ENCODE peak calls at places on chromosomes 4 and X, in five cellular contexts. J is effector memory CD4-positive, alpha-beta T cell; M is right atrium auricular region; G is left ventricle myocardium inferior; V is upper lobe of right lung. Q is an unnamed sample.

GRCh38 chrX:104172788-104173187 is 6.5 kb downstream of the FAM199X start:
- DNase-seq in J (no peak), M (no peak), G (no peak), V (no peak), Q (no peak)

GRCh38 chr4:170853422-170854021 is 763.8 kb upstream of the AADAT start:
- DNase-seq in J (no peak), M (no peak), G (peak; percentile 14), V (peak; percentile 76), Q (no peak)

GRCh38 chr4:5635826-5636196 is 72.5 kb downstream of the EVC2 start:
- DNase-seq in J (no peak), M (no peak), G (no peak), V (no peak), Q (no peak)

GRCh38 chrX:25020391-25021131 is 4.8 kb upstream of the ARX start:
- DNase-seq in J (no peak), M (no peak), G (no peak), V (no peak), Q (no peak)

GRCh38 chr4:11954093-11954492 is 525.4 kb upstream of the HS3ST1 start:
- DNase-seq in J (no peak), M (no peak), G (no peak), V (no peak), Q (no peak)

GRCh38 chr4:38144029-38144428 is 183.8 kb downstream of the PTTG2 start:
- DNase-seq in J (no peak), M (no peak), G (no peak), V (no peak), Q (no peak)

GRCh38 chrX:74420194-74421035 is 878 bp upstream of the SLC16A2 start:
- DNase-seq in J (no peak), M (peak; percentile 72), G (peak; percentile 75), V (peak; percentile 79), Q (peak; percentile 4)

GRCh38 chr4:1996866-1997611 is 11.7 kb downstream of the NELFA start:
- DNase-seq in J (no peak), M (no peak), G (no peak), V (no peak), Q (no peak)

GRCh38 chr4:7045961-7046921 is 3.1 kb downstream of the TADA2B start:
- DNase-seq in J (no peak), M (no peak), G (no peak), V (no peak), Q (no peak)

GRCh38 chr4:109462297-109462696 is 28.7 kb downstream of the SEC24B start:
- DNase-seq in J (no peak), M (no peak), G (no peak), V (no peak), Q (no peak)

GRCh38 chrX:39194673-39195072 is 393.4 kb downstream of the MID1IP1 start:
- DNase-seq in J (no peak), M (no peak), G (no peak), V (no peak), Q (no peak)

DNA sequence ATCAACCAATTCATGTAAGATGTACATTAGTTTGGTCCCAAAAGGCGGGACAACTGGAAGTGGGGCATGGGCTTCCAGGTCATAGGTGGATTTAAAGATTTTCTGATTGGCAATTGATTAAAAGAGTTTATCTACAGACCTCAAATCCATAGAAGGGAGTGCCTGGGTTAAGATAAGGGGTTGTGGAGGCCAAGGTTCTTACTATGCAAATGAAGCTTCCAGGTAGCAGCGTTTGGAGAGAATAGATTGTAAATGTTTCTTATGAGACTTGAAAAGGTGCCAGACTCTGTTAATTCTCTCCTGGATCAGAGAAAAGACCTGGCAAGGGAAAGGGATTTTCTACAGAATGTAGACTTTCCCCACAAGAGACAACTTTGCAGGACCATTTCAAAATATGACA is 2.4 kb downstream of the MGST2 start:
- DNase-seq in J (no peak), M (no peak), G (no peak), V (no peak), Q (no peak)
- H3K27ac ChIP-seq in J (no peak overlapping the region), M (no peak overlapping the region), G (peak overlapping the region; percentile 90), V (no peak overlapping the region), Q (no peak overlapping the region)

GRCh38 chr4:3212391-3213100 is 36.4 kb upstream of the MSANTD1 start:
- DNase-seq in J (no peak), M (no peak), G (no peak), V (no peak), Q (no peak)
- H3K36me3 ChIP-seq in J (peaks cover 70% of the 10 kb centered on the region), M (peaks cover 89% of the 10 kb centered on the region), G (peaks cover 82% of the 10 kb centered on the region), V (peaks cover 86% of the 10 kb centered on the region), Q (peaks cover 66% of the 10 kb centered on the region)

GRCh38 chr4:158322119-158322518 is 111.8 kb downstream of the TMEM144 start:
- DNase-seq in J (no peak), M (no peak), G (no peak), V (no peak), Q (no peak)
- H3K27ac ChIP-seq in J (no peak overlapping the region), M (no peak overlapping the region), G (no peak overlapping the region), V (no peak overlapping the region), Q (no peak overlapping the region)

DNA sequence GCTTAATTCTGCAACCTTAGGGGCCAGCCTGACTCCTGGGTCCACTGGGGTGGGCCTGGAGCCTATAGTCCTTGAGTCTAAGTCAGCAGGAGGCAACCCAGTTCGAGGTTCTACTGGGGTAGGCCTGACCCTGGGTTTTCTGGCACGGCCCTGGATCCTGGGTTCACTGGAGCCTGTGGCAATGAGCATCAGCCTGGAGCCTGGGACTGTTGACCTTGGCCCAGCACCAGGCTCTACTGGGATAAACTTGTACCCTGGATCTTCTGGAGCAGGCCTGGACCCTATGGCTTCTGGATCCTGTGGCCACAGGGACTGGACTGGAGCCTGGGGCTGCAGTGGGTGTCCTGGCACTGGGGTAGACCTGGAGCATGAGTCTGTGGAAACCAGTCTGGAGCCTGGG is 874.3 kb upstream of the INTU start:
- DNase-seq in J (no peak), M (no peak), G (no peak), V (no peak), Q (no peak)
- H3K36me3 ChIP-seq in J (no peaks in the 10 kb centered on the region), M (no peaks in the 10 kb centered on the region), G (no peaks in the 10 kb centered on the region), V (no peaks in the 10 kb centered on the region), Q (no peaks in the 10 kb centered on the region)

GRCh38 chr4:163400911-163401310 is 57.2 kb downstream of the NPY5R start:
- DNase-seq in J (no peak), M (no peak), G (no peak), V (no peak), Q (no peak)

GRCh38 chr4:163398238-163398637 is 54.5 kb downstream of the NPY5R start:
- DNase-seq in J (no peak), M (no peak), G (no peak), V (no peak), Q (no peak)

GRCh38 chr4:163404570-163404969 is 60.9 kb downstream of the NPY5R start:
- DNase-seq in J (no peak), M (no peak), G (no peak), V (no peak), Q (no peak)

GRCh38 chr4:163404080-163404479 is 60.4 kb downstream of the NPY5R start:
- DNase-seq in J (no peak), M (no peak), G (no peak), V (no peak), Q (no peak)
- H3K27ac ChIP-seq in J (no peak overlapping the region), M (no peak overlapping the region), G (no peak overlapping the region), V (no peak overlapping the region), Q (peak overlapping the region; percentile 8)

GRCh38 chr4:26887809-26888208 is 27.2 kb downstream of the STIM2 start:
- DNase-seq in J (no peak), M (no peak), G (no peak), V (no peak), Q (no peak)
- H3K36me3 ChIP-seq in J (no peaks in the 10 kb centered on the region), M (no peaks in the 10 kb centered on the region), G (no peaks in the 10 kb centered on the region), V (no peaks in the 10 kb centered on the region), Q (no peaks in the 10 kb centered on the region)

GRCh38 chr4:39620551-39620950 is 18.1 kb downstream of the SMIM14 start:
- DNase-seq in J (no peak), M (no peak), G (no peak), V (no peak), Q (no peak)
- H3K27ac ChIP-seq in J (no peak overlapping the region), M (peak overlapping the region; percentile 76), G (peak overlapping the region; percentile 14), V (no peak overlapping the region), Q (peak overlapping the region; percentile 40)